ENCODE peak calls at places on chromosomes 2 and 18, in five cellular contexts. One of them, this sample, is unnamed.

GRCh38 chr2:55618649-55619055 is 1.2 kb upstream of the PPP4R3B start:
- DNase-seq in brain microvascular endothelial cell: peak; percentile 43
- DNase-seq in HCT116: peak; percentile 54
- DNase-seq in K562: peak; percentile 74
- DNase-seq in dorsolateral prefrontal cortex: peak; percentile 68
- DNase-seq in this sample: peak; percentile 77

GRCh38 chr2:25606892-25607291 is 66.5 kb downstream of the DTNB start:
- DNase-seq in brain microvascular endothelial cell: no peak
- DNase-seq in K562: peak; percentile 50
- DNase-seq in HCT116: no peak
- DNase-seq in dorsolateral prefrontal cortex: no peak
- DNase-seq in this sample: no peak

GRCh38 chr2:112831956-112832567 is 4.5 kb downstream of the IL1B start:
- DNase-seq in brain microvascular endothelial cell: no peak
- DNase-seq in K562: no peak
- DNase-seq in dorsolateral prefrontal cortex: no peak
- DNase-seq in HCT116: no peak
- DNase-seq in this sample: no peak

GRCh38 chr2:124112966-124113365 is 87.9 kb downstream of the CNTNAP5 start:
- DNase-seq in dorsolateral prefrontal cortex: no peak
- DNase-seq in brain microvascular endothelial cell: peak; percentile 0
- DNase-seq in K562: no peak
- DNase-seq in HCT116: no peak
- DNase-seq in this sample: no peak

GRCh38 chr18:79875531-79875919 is 75.9 kb downstream of the SLC66A2 start:
- DNase-seq in K562: no peak
- DNase-seq in dorsolateral prefrontal cortex: no peak
- DNase-seq in HCT116: no peak
- DNase-seq in brain microvascular endothelial cell: no peak
- DNase-seq in this sample: no peak

GRCh38 chr2:9170458-9171130 is 36.0 kb upstream of the ASAP2 start:
- DNase-seq in K562: peak; percentile 53
- DNase-seq in HCT116: no peak
- DNase-seq in dorsolateral prefrontal cortex: no peak
- DNase-seq in brain microvascular endothelial cell: no peak
- DNase-seq in this sample: no peak

GRCh38 chr2:27687232-27687631 is 23.5 kb downstream of the SLC4A1AP start:
- DNase-seq in HCT116: no peak
- DNase-seq in dorsolateral prefrontal cortex: no peak
- DNase-seq in K562: no peak
- DNase-seq in brain microvascular endothelial cell: no peak
- DNase-seq in this sample: no peak

GRCh38 chr2:188348974-188349500 is 57.4 kb downstream of the GULP1 start:
- DNase-seq in dorsolateral prefrontal cortex: no peak
- DNase-seq in K562: no peak
- DNase-seq in brain microvascular endothelial cell: no peak
- DNase-seq in HCT116: no peak
- DNase-seq in this sample: no peak

GRCh38 chr2:227188292-227188691 is 23.9 kb downstream of the COL4A3 start:
- DNase-seq in HCT116: no peak
- DNase-seq in K562: no peak
- DNase-seq in dorsolateral prefrontal cortex: no peak
- DNase-seq in brain microvascular endothelial cell: peak; percentile 70
- DNase-seq in this sample: no peak

GRCh38 chr18:22467760-22468553 is 50.2 kb upstream of the CTAGE1 start:
- DNase-seq in dorsolateral prefrontal cortex: no peak
- DNase-seq in K562: peak; percentile 54
- DNase-seq in HCT116: peak; percentile 83
- DNase-seq in brain microvascular endothelial cell: peak; percentile 99
- DNase-seq in this sample: no peak

GRCh38 chr18:28984731-28985130 is 807.8 kb upstream of the CDH2 start:
- DNase-seq in brain microvascular endothelial cell: no peak
- DNase-seq in HCT116: no peak
- DNase-seq in K562: no peak
- DNase-seq in dorsolateral prefrontal cortex: no peak
- DNase-seq in this sample: no peak

GRCh38 chr2:44618378-44619023 is 256.8 kb downstream of the CAMKMT start:
- DNase-seq in dorsolateral prefrontal cortex: no peak
- DNase-seq in brain microvascular endothelial cell: no peak
- DNase-seq in K562: no peak
- DNase-seq in HCT116: no peak
- DNase-seq in this sample: no peak

GRCh38 chr2:65046633-65047407 is 9.4 kb upstream of the CEP68 start:
- DNase-seq in K562: no peak
- DNase-seq in brain microvascular endothelial cell: no peak
- DNase-seq in HCT116: no peak
- DNase-seq in dorsolateral prefrontal cortex: no peak
- DNase-seq in this sample: no peak

GRCh38 chr2:110095994-110096633 is 19.5 kb downstream of the MALL start:
- DNase-seq in HCT116: no peak
- DNase-seq in brain microvascular endothelial cell: no peak
- DNase-seq in K562: no peak
- DNase-seq in dorsolateral prefrontal cortex: no peak
- DNase-seq in this sample: no peak

GRCh38 chr2:28658369-28658768 is 93.3 kb upstream of the PPP1CB start:
- DNase-seq in K562: no peak
- DNase-seq in dorsolateral prefrontal cortex: no peak
- DNase-seq in brain microvascular endothelial cell: peak; percentile 44
- DNase-seq in HCT116: no peak
- DNase-seq in this sample: no peak

GRCh38 chr2:191612496-191612895 is 65.4 kb upstream of the NABP1 start:
- DNase-seq in K562: no peak
- DNase-seq in brain microvascular endothelial cell: peak; percentile 60
- DNase-seq in dorsolateral prefrontal cortex: no peak
- DNase-seq in HCT116: no peak
- DNase-seq in this sample: no peak

GRCh38 chr2:233651430-233651829 is 15.2 kb downstream of the UGT1A10 start:
- DNase-seq in HCT116: no peak
- DNase-seq in K562: no peak
- DNase-seq in brain microvascular endothelial cell: no peak
- DNase-seq in dorsolateral prefrontal cortex: no peak
- DNase-seq in this sample: no peak

GRCh38 chr18:40937386-40937785 is 1017.6 kb upstream of the PIK3C3 start:
- DNase-seq in K562: no peak
- DNase-seq in dorsolateral prefrontal cortex: no peak
- DNase-seq in brain microvascular endothelial cell: no peak
- DNase-seq in HCT116: no peak
- DNase-seq in this sample: no peak

GRCh38 chr2:182952741-182953450 is 85.4 kb downstream of the NCKAP1 start:
- DNase-seq in HCT116: no peak
- DNase-seq in K562: no peak
- DNase-seq in brain microvascular endothelial cell: peak; percentile 21
- DNase-seq in dorsolateral prefrontal cortex: no peak
- DNase-seq in this sample: no peak

GRCh38 chr2:174339971-174340399 is 5.2 kb downstream of the SP9 start:
- DNase-seq in dorsolateral prefrontal cortex: no peak
- DNase-seq in HCT116: no peak
- DNase-seq in brain microvascular endothelial cell: no peak
- DNase-seq in K562: no peak
- DNase-seq in this sample: no peak

GRCh38 chr18:79697976-79698375 is 18.4 kb downstream of the CTDP1 start:
- DNase-seq in brain microvascular endothelial cell: no peak
- DNase-seq in HCT116: no peak
- DNase-seq in K562: no peak
- DNase-seq in dorsolateral prefrontal cortex: peak; percentile 77
- DNase-seq in this sample: peak; percentile 61

GRCh38 chr2:120175000-120175581 is 48.1 kb downstream of the TMEM185B start:
- DNase-seq in HCT116: peak; percentile 28
- DNase-seq in brain microvascular endothelial cell: peak; percentile 55
- DNase-seq in dorsolateral prefrontal cortex: no peak
- DNase-seq in K562: peak; percentile 68
- DNase-seq in this sample: no peak

GRCh38 chr2:75600418-75601088 is 39.8 kb upstream of the EVA1A start:
- DNase-seq in brain microvascular endothelial cell: no peak
- DNase-seq in K562: no peak
- DNase-seq in HCT116: no peak
- DNase-seq in dorsolateral prefrontal cortex: no peak
- DNase-seq in this sample: no peak

GRCh38 chr2:79792097-79792496 is 279.2 kb downstream of the CTNNA2 start:
- DNase-seq in dorsolateral prefrontal cortex: no peak
- DNase-seq in brain microvascular endothelial cell: no peak
- DNase-seq in HCT116: no peak
- DNase-seq in K562: no peak
- DNase-seq in this sample: no peak
- TF ChIP-seq CTCF in dorsolateral prefrontal cortex: no peak
- TF ChIP-seq CTCF in brain microvascular endothelial cell: no peak
- TF ChIP-seq CTCF in HCT116: no peak
- TF ChIP-seq CTCF in K562: no peak
- TF ChIP-seq CTCF in this sample: no peak

GRCh38 chr2:1886405-1886992 is 142.2 kb upstream of the PXDN start:
- DNase-seq in dorsolateral prefrontal cortex: no peak
- DNase-seq in HCT116: peak; percentile 47
- DNase-seq in brain microvascular endothelial cell: peak; percentile 83
- DNase-seq in K562: peak; percentile 67
- DNase-seq in this sample: peak; percentile 56

GRCh38 chr2:1884933-1885580 is 140.7 kb upstream of the PXDN start:
- DNase-seq in dorsolateral prefrontal cortex: no peak
- DNase-seq in HCT116: no peak
- DNase-seq in brain microvascular endothelial cell: peak; percentile 91
- DNase-seq in K562: no peak
- DNase-seq in this sample: no peak

GRCh38 chr2:1889099-1889650 is 144.9 kb upstream of the PXDN start:
- DNase-seq in brain microvascular endothelial cell: no peak
- DNase-seq in dorsolateral prefrontal cortex: no peak
- DNase-seq in K562: no peak
- DNase-seq in HCT116: no peak
- DNase-seq in this sample: no peak

GRCh38 chr2:1887915-1888314 is 143.6 kb upstream of the PXDN start:
- DNase-seq in K562: peak; percentile 8
- DNase-seq in HCT116: peak; percentile 4
- DNase-seq in brain microvascular endothelial cell: no peak
- DNase-seq in dorsolateral prefrontal cortex: no peak
- DNase-seq in this sample: no peak

GRCh38 chr2:1887106-1887505 is 142.8 kb upstream of the PXDN start:
- DNase-seq in HCT116: no peak
- DNase-seq in brain microvascular endothelial cell: no peak
- DNase-seq in K562: no peak
- DNase-seq in dorsolateral prefrontal cortex: no peak
- DNase-seq in this sample: no peak
- H3K27me3 ChIP-seq in HCT116: peaks cover 19% of the 10 kb centered on the region
- H3K27me3 ChIP-seq in brain microvascular endothelial cell: no peaks in the 10 kb centered on the region
- H3K27me3 ChIP-seq in K562: peaks cover 7% of the 10 kb centered on the region
- H3K27me3 ChIP-seq in dorsolateral prefrontal cortex: no peaks in the 10 kb centered on the region
- H3K27me3 ChIP-seq in this sample: peaks cover 50% of the 10 kb centered on the region

GRCh38 chr18:65039578-65039977 is 711.2 kb upstream of the CDH7 start:
- DNase-seq in brain microvascular endothelial cell: no peak
- DNase-seq in K562: no peak
- DNase-seq in dorsolateral prefrontal cortex: no peak
- DNase-seq in HCT116: no peak
- DNase-seq in this sample: no peak

DNA sequence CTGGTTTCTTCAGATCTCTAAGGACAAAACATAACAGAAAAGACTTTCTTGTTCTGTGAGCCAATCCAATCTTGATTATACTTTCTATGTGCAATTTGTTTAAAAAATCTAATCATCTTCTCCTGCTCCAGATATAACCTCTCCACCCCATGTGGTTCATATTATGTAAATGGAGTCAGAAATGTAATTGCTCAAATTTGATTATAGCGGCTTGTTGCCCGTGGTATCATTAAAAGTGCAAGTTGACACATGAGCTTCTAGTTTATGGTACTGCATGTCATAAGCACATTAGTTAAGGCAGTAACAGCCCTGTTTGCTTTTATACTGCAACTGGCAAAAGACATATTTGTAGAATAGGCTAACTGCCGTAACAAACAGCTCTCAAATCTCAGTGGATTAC is 715.1 kb upstream of the CDH7 start:
- DNase-seq in HCT116: no peak
- DNase-seq in brain microvascular endothelial cell: no peak
- DNase-seq in K562: no peak
- DNase-seq in dorsolateral prefrontal cortex: no peak
- DNase-seq in this sample: no peak
- H3K4me3 ChIP-seq in HCT116: no peak overlapping the region
- H3K4me3 ChIP-seq in brain microvascular endothelial cell: no peak overlapping the region
- H3K4me3 ChIP-seq in K562: no peak overlapping the region
- H3K4me3 ChIP-seq in dorsolateral prefrontal cortex: no peak overlapping the region
- H3K4me3 ChIP-seq in this sample: no peak overlapping the region

GRCh38 chr2:219886615-219887014 is 259.2 kb downstream of the SLC4A3 start:
- DNase-seq in K562: no peak
- DNase-seq in brain microvascular endothelial cell: no peak
- DNase-seq in dorsolateral prefrontal cortex: no peak
- DNase-seq in HCT116: no peak
- DNase-seq in this sample: no peak
- TF ChIP-seq CTCF in K562: no peak
- TF ChIP-seq CTCF in brain microvascular endothelial cell: peak; percentile 25
- TF ChIP-seq CTCF in dorsolateral prefrontal cortex: no peak
- TF ChIP-seq CTCF in HCT116: no peak
- TF ChIP-seq CTCF in this sample: no peak

GRCh38 chr18:46335551-46336059 is 231.4 kb downstream of the HAUS1 start:
- DNase-seq in dorsolateral prefrontal cortex: no peak
- DNase-seq in HCT116: no peak
- DNase-seq in brain microvascular endothelial cell: no peak
- DNase-seq in K562: no peak
- DNase-seq in this sample: no peak

GRCh38 chr18:46338213-46338612 is 234.0 kb downstream of the HAUS1 start:
- DNase-seq in dorsolateral prefrontal cortex: no peak
- DNase-seq in K562: no peak
- DNase-seq in brain microvascular endothelial cell: no peak
- DNase-seq in HCT116: no peak
- DNase-seq in this sample: no peak

GRCh38 chr18:46338761-46339160 is 234.6 kb downstream of the HAUS1 start:
- DNase-seq in brain microvascular endothelial cell: no peak
- DNase-seq in K562: no peak
- DNase-seq in HCT116: no peak
- DNase-seq in dorsolateral prefrontal cortex: no peak
- DNase-seq in this sample: no peak

GRCh38 chr18:46336278-46337205 is 232.4 kb downstream of the HAUS1 start:
- DNase-seq in HCT116: no peak
- DNase-seq in brain microvascular endothelial cell: no peak
- DNase-seq in K562: no peak
- DNase-seq in dorsolateral prefrontal cortex: no peak
- DNase-seq in this sample: no peak

GRCh38 chr18:46337206-46337710 is 233.1 kb downstream of the HAUS1 start:
- DNase-seq in dorsolateral prefrontal cortex: no peak
- DNase-seq in brain microvascular endothelial cell: no peak
- DNase-seq in HCT116: no peak
- DNase-seq in K562: no peak
- DNase-seq in this sample: no peak
- H3K27me3 ChIP-seq in dorsolateral prefrontal cortex: no peaks in the 10 kb centered on the region
- H3K27me3 ChIP-seq in brain microvascular endothelial cell: peaks cover 39% of the 10 kb centered on the region
- H3K27me3 ChIP-seq in HCT116: no peaks in the 10 kb centered on the region
- H3K27me3 ChIP-seq in K562: peaks cover 5% of the 10 kb centered on the region
- H3K27me3 ChIP-seq in this sample: peaks cover 8% of the 10 kb centered on the region

This sample was measured in left lung.